ENCODE peak calls at places on chromosomes 1 and 21, in six cellular contexts. F is SK-N-SH, K is K562, L is HepG2, X is HCT116, H is H1. Y is an unnamed sample.

GRCh38 chr1:23525558-23526174 is 5.4 kb downstream of the E2F2 start:
- DNase-seq in F (no peak), K (no peak), L (no peak), X (no peak), H (no peak), Y (no peak)

GRCh38 chr1:214864896-214865688 is 217.4 kb upstream of the KCNK2 start:
- DNase-seq in F (no peak), K (no peak), L (no peak), X (no peak), H (no peak), Y (peak; percentile 19)

GRCh38 chr1:68204965-68205630 is 27.2 kb downstream of the WLS start:
- DNase-seq in F (no peak), K (no peak), L (no peak), X (no peak), H (no peak), Y (no peak)

GRCh38 chr1:203378529-203379271 is 27.8 kb upstream of the FMOD start:
- DNase-seq in F (no peak), K (no peak), L (no peak), X (no peak), H (no peak), Y (no peak)

GRCh38 chr1:11761988-11762406 is at the start of gene C1orf167:
- DNase-seq in F (no peak), K (peak; percentile 83), L (no peak), X (no peak), H (no peak), Y (no peak)

GRCh38 chr1:219985169-219985568 is 56.8 kb upstream of the SLC30A10 start:
- DNase-seq in F (no peak), K (no peak), L (no peak), X (no peak), H (no peak), Y (no peak)

GRCh38 chr1:30635386-30635975 is 87.9 kb downstream of the MATN1 start:
- DNase-seq in F (peak; percentile 55), K (no peak), L (no peak), X (no peak), H (no peak), Y (no peak)

GRCh38 chr1:47469405-47469759 is 31.5 kb downstream of the FOXD2 start:
- DNase-seq in F (no peak), K (no peak), L (no peak), X (no peak), H (no peak), Y (no peak)

GRCh38 chr1:230205719-230206198 is 138.7 kb downstream of the GALNT2 start:
- DNase-seq in F (no peak), K (peak; percentile 83), L (no peak), X (no peak), H (no peak), Y (no peak)

GRCh38 chr21:42063578-42064521 is 7.3 kb upstream of the UMODL1 start:
- DNase-seq in F (no peak), K (no peak), L (no peak), X (no peak), H (no peak), Y (no peak)

GRCh38 chr1:50637460-50637859 is 214.2 kb upstream of the DMRTA2 start:
- DNase-seq in F (no peak), K (no peak), L (no peak), X (no peak), H (no peak), Y (no peak)

DNA sequence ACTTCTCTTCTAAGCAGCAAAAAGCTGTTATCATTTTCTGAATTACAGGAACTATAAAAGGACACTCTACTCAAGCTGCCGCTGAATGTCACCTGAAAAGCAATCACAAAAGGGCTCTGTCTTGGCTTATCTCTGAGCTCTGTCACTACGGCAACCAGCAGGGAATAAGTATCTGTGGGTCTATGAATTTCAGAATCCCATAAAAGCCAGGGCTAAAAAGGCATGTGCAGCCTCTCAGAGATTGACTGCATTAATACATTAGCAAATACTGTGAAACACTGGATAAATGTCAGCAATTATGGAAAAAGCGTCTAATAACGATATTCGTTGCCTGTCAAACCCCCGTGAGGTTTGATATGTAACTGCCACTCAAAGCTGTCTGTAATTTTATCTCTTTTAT is 210.2 kb upstream of the DMRTA2 start:
- DNase-seq in F (peak; percentile 29), K (no peak), L (peak; percentile 21), X (no peak), H (no peak), Y (no peak)
- TF ChIP-seq JUND in F (no peak), K (no peak), L (no peak), X (no peak), H (no peak), Y (no peak)

GRCh38 chr21:23455676-23456075 is 2151.6 kb downstream of the MRPL39 start:
- DNase-seq in F (no peak), K (no peak), L (no peak), X (no peak), H (no peak), Y (no peak)

GRCh38 chr21:23452384-23453083 is 2154.7 kb downstream of the MRPL39 start:
- DNase-seq in F (no peak), K (no peak), L (no peak), X (no peak), H (peak; percentile 54), Y (peak; percentile 3)
- TF ChIP-seq JUND in F (no peak), K (no peak), L (no peak), X (no peak), H (no peak), Y (no peak)

GRCh38 chr21:36202721-36203602 is 46.3 kb downstream of the DOP1B start:
- DNase-seq in F (no peak), K (no peak), L (no peak), X (no peak), H (no peak), Y (peak; percentile 77)
- TF ChIP-seq JUND in F (no peak), K (no peak), L (no peak), X (no peak), H (no peak), Y (no peak)

DNA sequence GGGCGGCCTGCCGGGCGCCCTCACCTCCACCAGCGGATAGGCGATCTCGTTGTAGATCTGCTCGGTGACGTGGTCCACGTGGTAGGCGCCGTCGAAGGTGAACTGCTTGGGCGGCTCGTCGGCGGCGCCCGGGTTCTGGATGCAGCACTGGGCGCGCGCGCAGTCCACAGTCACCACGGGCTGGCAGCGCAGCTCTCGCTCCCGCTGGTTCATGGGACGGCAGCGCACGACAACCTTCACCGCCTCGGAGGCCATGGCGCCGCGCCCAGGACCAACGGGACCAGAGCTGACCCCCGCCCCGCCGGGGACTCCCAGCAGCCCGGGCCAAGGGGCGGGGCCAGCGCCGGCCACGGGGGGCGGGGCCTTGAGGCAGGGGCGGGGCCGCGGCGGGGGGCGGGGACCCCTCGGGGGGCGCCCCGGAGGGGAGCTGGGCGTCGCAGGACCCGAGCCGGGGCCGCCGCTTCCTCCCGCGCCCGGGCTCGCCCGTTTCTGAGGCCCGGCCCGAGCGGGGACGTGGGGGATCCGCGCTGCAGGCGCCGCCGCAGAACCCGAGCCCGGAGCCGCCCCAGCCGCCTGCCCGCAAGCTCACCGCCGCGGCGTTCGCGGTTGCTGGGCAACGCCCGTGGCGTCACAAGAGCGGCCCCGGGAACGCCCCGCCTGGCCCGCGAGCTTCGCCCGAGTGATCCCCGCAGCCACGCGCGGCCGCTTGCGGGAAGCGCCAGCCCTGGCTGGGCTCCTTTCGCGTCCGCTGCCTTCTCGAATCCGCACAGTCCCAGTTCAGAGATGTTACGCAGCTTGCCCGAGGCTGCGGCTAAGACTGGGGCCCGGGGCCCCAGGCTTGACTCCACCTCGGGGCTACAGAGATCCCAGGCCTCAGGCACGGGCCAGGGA is at the start of gene KIF17:
- DNase-seq in F (peak; percentile 93), K (peak; percentile 90), L (no peak), X (no peak), H (no peak), Y (peak; percentile 74)
- TF ChIP-seq JUND in F (no peak), K (no peak), L (no peak), X (no peak), H (no peak), Y (no peak)

GRCh38 chr1:184507165-184507564 is 120.3 kb downstream of the C1orf21 start:
- DNase-seq in F (no peak), K (no peak), L (no peak), X (no peak), H (no peak), Y (no peak)

GRCh38 chr1:184509105-184509504 is 122.3 kb downstream of the C1orf21 start:
- DNase-seq in F (no peak), K (no peak), L (no peak), X (no peak), H (no peak), Y (no peak)

GRCh38 chr1:184510110-184510509 is 123.3 kb downstream of the C1orf21 start:
- DNase-seq in F (no peak), K (no peak), L (no peak), X (no peak), H (no peak), Y (no peak)

GRCh38 chr1:184506501-184506900 is 119.7 kb downstream of the C1orf21 start:
- DNase-seq in F (no peak), K (no peak), L (no peak), X (no peak), H (no peak), Y (no peak)

GRCh38 chr1:184507604-184508289 is 120.9 kb downstream of the C1orf21 start:
- DNase-seq in F (no peak), K (no peak), L (no peak), X (no peak), H (no peak), Y (no peak)
- TF ChIP-seq JUND in F (no peak), K (no peak), L (no peak), X (no peak), H (no peak), Y (no peak)

DNA sequence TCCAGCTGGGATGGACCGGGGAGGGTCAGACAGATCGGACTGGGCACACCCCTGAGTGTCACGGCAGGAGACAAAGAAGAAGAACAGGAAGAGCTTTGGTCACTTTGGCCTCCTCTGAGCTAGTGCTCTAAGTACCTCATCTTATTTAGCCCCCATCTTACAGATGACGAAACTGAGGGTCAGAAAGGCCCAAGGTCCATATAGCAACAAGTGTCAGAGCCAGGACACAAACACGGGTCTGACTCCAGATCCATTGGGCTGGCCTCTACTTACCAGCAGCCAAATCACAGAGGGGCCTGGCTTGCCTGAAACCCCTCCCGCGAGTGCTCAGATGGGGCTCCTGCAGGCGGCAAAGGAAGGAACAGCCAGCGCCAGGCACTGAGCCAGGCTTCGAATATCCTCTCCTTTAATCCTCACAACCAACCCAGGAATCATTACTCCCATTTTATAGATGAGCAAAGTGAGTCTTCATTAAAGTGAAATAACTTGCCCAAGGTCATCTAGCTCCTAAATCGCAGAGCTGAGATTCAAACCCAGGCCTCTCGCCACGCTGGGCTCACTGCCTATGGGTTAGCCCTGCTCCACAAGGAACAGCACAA is 25.7 kb upstream of the SELENON start:
- DNase-seq in F (no peak), K (no peak), L (no peak), X (no peak), H (no peak), Y (no peak)
- TF ChIP-seq JUND in F (no peak), K (no peak), L (no peak), X (no peak), H (no peak), Y (no peak)

DNA sequence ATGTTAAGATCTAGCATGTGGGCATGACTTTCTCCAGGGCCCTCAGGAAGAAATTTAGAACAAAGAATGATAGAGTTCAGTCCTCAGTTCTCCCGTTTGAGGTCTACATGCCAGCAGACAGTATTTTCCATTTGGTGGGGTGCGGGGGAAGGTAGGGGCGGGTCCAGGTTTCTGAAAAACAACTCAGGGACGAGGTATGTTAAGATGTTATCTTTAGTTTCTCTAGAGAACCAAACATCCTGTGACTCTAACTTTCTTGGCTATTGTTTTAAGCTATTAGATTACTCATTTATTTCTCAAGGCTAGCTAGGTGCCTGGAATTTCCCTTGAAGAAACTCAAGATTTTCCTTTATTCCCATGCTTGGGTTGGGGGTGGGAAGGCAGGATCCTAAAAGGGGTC is 42.3 kb upstream of the SYT14 start:
- DNase-seq in F (no peak), K (no peak), L (no peak), X (no peak), H (no peak), Y (no peak)
- TF ChIP-seq JUND in F (peak; percentile 51), K (no peak), L (no peak), X (no peak), H (no peak), Y (no peak)

GRCh38 chr1:167110586-167110985 is 16.7 kb downstream of the STYXL2 start:
- DNase-seq in F (no peak), K (no peak), L (no peak), X (no peak), H (no peak), Y (no peak)
- TF ChIP-seq JUND in F (no peak), K (no peak), L (no peak), X (no peak), H (no peak), Y (no peak)

Y was measured in T47D.